ENCODE peak calls at places on chromosome 16, in nine cellular contexts. One of them, this sample, is unnamed.

GRCh38 chr16:57284206-57284951 is at the start of gene PLLP:
- DNase-seq in SK-N-SH: peak
- DNase-seq in astrocyte of the spinal cord: no peak
- DNase-seq in adrenal gland: no peak
- DNase-seq in endothelial cell: peak
- DNase-seq in GM20000: peak
- DNase-seq in foreskin keratinocyte: no peak
- DNase-seq in lower leg skin: no peak
- DNase-seq in pancreas: peak
- DNase-seq in this sample: no peak

GRCh38 chr16:81497690-81498089 is 53.1 kb downstream of the CMIP start:
- DNase-seq in SK-N-SH: no peak
- DNase-seq in astrocyte of the spinal cord: no peak
- DNase-seq in adrenal gland: no peak
- DNase-seq in endothelial cell: no peak
- DNase-seq in GM20000: peak
- DNase-seq in foreskin keratinocyte: no peak
- DNase-seq in lower leg skin: no peak
- DNase-seq in pancreas: no peak
- DNase-seq in this sample: no peak

GRCh38 chr16:86015606-86016005 is 116.6 kb downstream of the IRF8 start:
- DNase-seq in SK-N-SH: no peak
- DNase-seq in astrocyte of the spinal cord: no peak
- DNase-seq in adrenal gland: peak
- DNase-seq in endothelial cell: no peak
- DNase-seq in GM20000: no peak
- DNase-seq in foreskin keratinocyte: no peak
- DNase-seq in lower leg skin: peak
- DNase-seq in pancreas: no peak
- DNase-seq in this sample: no peak

GRCh38 chr16:79571753-79572544 is 28.6 kb downstream of the MAF start:
- DNase-seq in SK-N-SH: no peak
- DNase-seq in astrocyte of the spinal cord: no peak
- DNase-seq in adrenal gland: no peak
- DNase-seq in endothelial cell: no peak
- DNase-seq in GM20000: no peak
- DNase-seq in foreskin keratinocyte: no peak
- DNase-seq in lower leg skin: no peak
- DNase-seq in pancreas: no peak
- DNase-seq in this sample: no peak

GRCh38 chr16:83441523-83441922 is 366.3 kb upstream of the HSBP1 start:
- DNase-seq in SK-N-SH: no peak
- DNase-seq in astrocyte of the spinal cord: no peak
- DNase-seq in adrenal gland: no peak
- DNase-seq in endothelial cell: no peak
- DNase-seq in GM20000: no peak
- DNase-seq in foreskin keratinocyte: peak
- DNase-seq in lower leg skin: no peak
- DNase-seq in pancreas: no peak
- DNase-seq in this sample: no peak

GRCh38 chr16:31072540-31073072 is 1.4 kb downstream of the ZNF668 start:
- DNase-seq in SK-N-SH: peak
- DNase-seq in astrocyte of the spinal cord: peak
- DNase-seq in adrenal gland: no peak
- DNase-seq in endothelial cell: peak
- DNase-seq in GM20000: peak
- DNase-seq in foreskin keratinocyte: no peak
- DNase-seq in lower leg skin: peak
- DNase-seq in pancreas: no peak
- DNase-seq in this sample: no peak

GRCh38 chr16:19143241-19143640 is 24.8 kb upstream of the SYT17 start:
- DNase-seq in SK-N-SH: peak
- DNase-seq in astrocyte of the spinal cord: no peak
- DNase-seq in adrenal gland: no peak
- DNase-seq in endothelial cell: no peak
- DNase-seq in GM20000: no peak
- DNase-seq in foreskin keratinocyte: peak
- DNase-seq in lower leg skin: no peak
- DNase-seq in pancreas: no peak
- DNase-seq in this sample: no peak

GRCh38 chr16:12800751-12801308 is 2.9 kb downstream of the CPPED1 start:
- DNase-seq in SK-N-SH: no peak
- DNase-seq in astrocyte of the spinal cord: no peak
- DNase-seq in adrenal gland: no peak
- DNase-seq in endothelial cell: no peak
- DNase-seq in GM20000: no peak
- DNase-seq in foreskin keratinocyte: no peak
- DNase-seq in lower leg skin: no peak
- DNase-seq in pancreas: no peak
- DNase-seq in this sample: no peak

GRCh38 chr16:24729967-24730815 is 740 bp downstream of the TNRC6A start:
- DNase-seq in SK-N-SH: peak
- DNase-seq in astrocyte of the spinal cord: peak
- DNase-seq in adrenal gland: no peak
- DNase-seq in endothelial cell: peak
- DNase-seq in GM20000: peak
- DNase-seq in foreskin keratinocyte: no peak
- DNase-seq in lower leg skin: no peak
- DNase-seq in pancreas: peak
- DNase-seq in this sample: no peak

GRCh38 chr16:47019563-47019962 is 46.1 kb upstream of the DNAJA2 start:
- DNase-seq in SK-N-SH: no peak
- DNase-seq in astrocyte of the spinal cord: peak
- DNase-seq in adrenal gland: no peak
- DNase-seq in endothelial cell: no peak
- DNase-seq in GM20000: no peak
- DNase-seq in foreskin keratinocyte: no peak
- DNase-seq in lower leg skin: no peak
- DNase-seq in pancreas: no peak
- DNase-seq in this sample: no peak
- TF ChIP-seq CTCF in SK-N-SH: peak
- TF ChIP-seq CTCF in astrocyte of the spinal cord: peak
- TF ChIP-seq CTCF in adrenal gland: no peak
- TF ChIP-seq CTCF in endothelial cell: no peak
- TF ChIP-seq CTCF in GM20000: no peak
- TF ChIP-seq CTCF in foreskin keratinocyte: peak
- TF ChIP-seq CTCF in lower leg skin: no peak
- TF ChIP-seq CTCF in pancreas: no peak
- TF ChIP-seq CTCF in this sample: no peak

DNA sequence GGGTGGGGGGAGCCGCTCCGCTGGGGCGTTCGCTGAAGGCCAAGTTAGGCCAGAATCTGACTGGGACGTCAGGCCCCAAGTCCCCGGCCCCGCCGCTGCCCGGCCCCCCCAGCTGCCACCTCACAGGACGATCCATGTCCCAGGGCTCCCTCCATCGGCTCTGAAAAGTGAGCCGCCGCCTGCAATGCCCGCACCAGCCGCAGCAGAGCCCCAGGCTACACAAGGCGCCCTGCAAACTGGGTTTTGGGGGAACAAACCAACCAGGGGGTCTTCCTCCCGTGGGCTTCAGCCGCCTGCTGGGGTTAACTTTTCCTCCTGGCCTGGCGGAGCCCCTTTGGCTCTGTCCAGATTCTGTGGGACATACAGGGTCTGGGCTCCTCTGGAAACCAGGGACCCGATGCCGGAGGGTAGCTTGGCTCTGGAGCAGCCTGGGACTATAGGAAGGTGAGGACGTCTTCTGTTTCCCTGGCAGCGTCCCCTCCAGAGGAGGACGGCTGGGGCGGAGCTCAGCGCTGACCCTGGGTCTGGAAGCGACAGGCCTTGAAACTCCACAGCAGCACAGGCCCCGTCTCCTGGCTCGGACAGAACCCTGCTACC is 835 bp downstream of the NME4 start:
- DNase-seq in SK-N-SH: peak
- DNase-seq in astrocyte of the spinal cord: peak
- DNase-seq in adrenal gland: peak
- DNase-seq in endothelial cell: peak
- DNase-seq in GM20000: peak
- DNase-seq in foreskin keratinocyte: no peak
- DNase-seq in lower leg skin: peak
- DNase-seq in pancreas: peak
- DNase-seq in this sample: no peak
- TF ChIP-seq CTCF in SK-N-SH: peak
- TF ChIP-seq CTCF in astrocyte of the spinal cord: peak
- TF ChIP-seq CTCF in adrenal gland: peak
- TF ChIP-seq CTCF in endothelial cell: no peak
- TF ChIP-seq CTCF in GM20000: no peak
- TF ChIP-seq CTCF in foreskin keratinocyte: peak
- TF ChIP-seq CTCF in lower leg skin: peak
- TF ChIP-seq CTCF in pancreas: peak
- TF ChIP-seq CTCF in this sample: peak

DNA sequence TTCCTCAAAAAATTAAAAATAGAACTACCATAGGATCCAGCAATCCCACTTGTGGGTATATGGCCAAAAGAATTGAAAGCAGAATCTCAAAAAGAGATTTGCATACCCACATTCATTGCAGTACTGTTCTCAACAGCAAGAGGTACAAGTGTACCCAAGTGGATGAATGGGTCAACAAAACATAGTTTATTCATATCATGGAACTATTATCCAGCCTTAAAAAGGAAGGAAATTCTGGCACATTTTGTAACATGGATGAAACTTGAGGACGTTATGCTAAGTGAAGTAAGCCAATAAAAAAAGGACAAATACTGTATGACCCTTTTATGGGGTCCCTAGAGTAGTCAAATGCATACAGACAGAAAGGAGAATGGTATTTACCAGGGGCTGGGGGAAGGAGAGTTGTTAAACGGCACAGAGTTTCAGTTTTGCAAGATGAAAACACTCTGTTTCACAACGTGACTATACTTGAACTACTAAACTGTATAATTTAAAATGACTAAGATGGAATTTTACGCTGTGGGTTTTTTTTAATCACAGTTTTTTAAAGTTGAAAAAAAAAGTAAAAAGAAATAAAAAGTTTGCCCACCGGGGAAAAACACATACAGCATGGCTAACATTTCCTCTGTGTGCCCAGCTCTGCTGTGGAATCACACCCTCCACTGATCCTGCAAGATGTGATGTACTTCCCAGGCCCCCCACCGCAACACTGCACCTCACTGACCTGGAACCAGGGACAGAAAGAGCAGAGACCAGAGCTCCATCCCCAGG is 6.1 kb downstream of the TVP23A start:
- DNase-seq in SK-N-SH: no peak
- DNase-seq in astrocyte of the spinal cord: no peak
- DNase-seq in adrenal gland: no peak
- DNase-seq in endothelial cell: no peak
- DNase-seq in GM20000: peak
- DNase-seq in foreskin keratinocyte: no peak
- DNase-seq in lower leg skin: no peak
- DNase-seq in pancreas: no peak
- DNase-seq in this sample: no peak
- TF ChIP-seq CTCF in SK-N-SH: no peak
- TF ChIP-seq CTCF in astrocyte of the spinal cord: no peak
- TF ChIP-seq CTCF in adrenal gland: no peak
- TF ChIP-seq CTCF in endothelial cell: no peak
- TF ChIP-seq CTCF in GM20000: no peak
- TF ChIP-seq CTCF in foreskin keratinocyte: no peak
- TF ChIP-seq CTCF in lower leg skin: no peak
- TF ChIP-seq CTCF in pancreas: no peak
- TF ChIP-seq CTCF in this sample: no peak

GRCh38 chr16:23716484-23716883 is 3.5 kb upstream of the ERN2 start:
- DNase-seq in SK-N-SH: no peak
- DNase-seq in astrocyte of the spinal cord: no peak
- DNase-seq in adrenal gland: no peak
- DNase-seq in endothelial cell: no peak
- DNase-seq in GM20000: no peak
- DNase-seq in foreskin keratinocyte: no peak
- DNase-seq in lower leg skin: no peak
- DNase-seq in pancreas: no peak
- DNase-seq in this sample: no peak
- TF ChIP-seq CTCF in SK-N-SH: no peak
- TF ChIP-seq CTCF in astrocyte of the spinal cord: no peak
- TF ChIP-seq CTCF in adrenal gland: no peak
- TF ChIP-seq CTCF in endothelial cell: no peak
- TF ChIP-seq CTCF in GM20000: no peak
- TF ChIP-seq CTCF in foreskin keratinocyte: no peak
- TF ChIP-seq CTCF in lower leg skin: no peak
- TF ChIP-seq CTCF in pancreas: no peak
- TF ChIP-seq CTCF in this sample: no peak

DNA sequence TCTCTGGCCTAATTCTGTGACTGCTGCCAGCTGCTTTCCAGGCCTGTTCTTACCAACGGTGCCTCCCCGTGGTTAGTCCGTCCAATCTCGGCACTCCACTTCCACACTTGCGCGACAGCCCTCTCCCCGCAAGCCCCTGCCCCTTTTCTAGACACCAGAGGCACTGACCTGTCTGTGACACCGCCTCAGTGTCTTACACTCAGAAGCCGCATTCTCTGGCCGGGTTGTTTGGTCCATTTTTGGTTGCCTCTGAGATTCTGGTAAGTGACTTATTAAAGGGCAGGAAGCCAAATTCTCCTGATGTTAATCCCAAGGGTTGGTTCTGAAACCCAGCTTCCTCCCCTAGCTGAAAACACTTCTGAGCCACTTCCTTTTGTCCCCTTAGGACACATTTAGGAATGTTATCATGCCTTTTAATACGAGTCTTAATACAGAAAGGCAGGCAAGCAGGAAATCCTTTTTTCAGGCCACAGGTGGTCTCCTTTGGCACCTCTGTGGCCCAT is 1.2 kb upstream of the AKTIP start:
- DNase-seq in SK-N-SH: peak
- DNase-seq in astrocyte of the spinal cord: peak
- DNase-seq in adrenal gland: peak
- DNase-seq in endothelial cell: peak
- DNase-seq in GM20000: no peak
- DNase-seq in foreskin keratinocyte: no peak
- DNase-seq in lower leg skin: peak
- DNase-seq in pancreas: no peak
- DNase-seq in this sample: no peak
- TF ChIP-seq CTCF in SK-N-SH: no peak
- TF ChIP-seq CTCF in astrocyte of the spinal cord: no peak
- TF ChIP-seq CTCF in adrenal gland: no peak
- TF ChIP-seq CTCF in endothelial cell: no peak
- TF ChIP-seq CTCF in GM20000: no peak
- TF ChIP-seq CTCF in foreskin keratinocyte: peak
- TF ChIP-seq CTCF in lower leg skin: no peak
- TF ChIP-seq CTCF in pancreas: no peak
- TF ChIP-seq CTCF in this sample: no peak